ENCODE peak calls at places on chromosomes 2 and 18, in four cellular contexts. V, S, C and Y are unnamed samples.

GRCh38 chr2:75787532-75788132 is 76.9 kb upstream of the GCFC2 start:
- DNase-seq in V (peak), S (no peak), C (no peak), Y (peak)

GRCh38 chr2:3348771-3349170 is 28.8 kb downstream of the EIPR1 start:
- DNase-seq in V (no peak), S (no peak), C (no peak), Y (no peak)

GRCh38 chr2:233433794-233434193 is 79.5 kb downstream of the DGKD start:
- DNase-seq in V (no peak), S (no peak), C (no peak), Y (no peak)

GRCh38 chr2:176873403-176873802 is 339.2 kb upstream of the HNRNPA3 start:
- DNase-seq in V (no peak), S (no peak), C (no peak), Y (no peak)

GRCh38 chr2:239190346-239190745 is 210.5 kb downstream of the HDAC4 start:
- DNase-seq in V (no peak), S (no peak), C (no peak), Y (no peak)

GRCh38 chr2:16538691-16539090 is 126.9 kb downstream of the CYRIA start:
- DNase-seq in V (no peak), S (no peak), C (no peak), Y (no peak)

GRCh38 chr2:43171789-43172188 is 54.6 kb downstream of the ZFP36L2 start:
- DNase-seq in V (peak), S (no peak), C (no peak), Y (no peak)

GRCh38 chr2:235206399-235206798 is 254.6 kb downstream of the SH3BP4 start:
- DNase-seq in V (no peak), S (no peak), C (no peak), Y (no peak)

GRCh38 chr18:22223263-22223960 is 54.0 kb downstream of the GATA6 start:
- DNase-seq in V (peak), S (no peak), C (peak), Y (peak)

GRCh38 chr2:153059338-153060052 is 341.1 kb downstream of the ARL6IP6 start:
- DNase-seq in V (no peak), S (no peak), C (no peak), Y (peak)

GRCh38 chr2:68741805-68742306 is 7.2 kb downstream of the ARHGAP25 start:
- DNase-seq in V (no peak), S (no peak), C (no peak), Y (no peak)

GRCh38 chr18:63087421-63088230 is 231.9 kb downstream of the BCL2 start:
- DNase-seq in V (no peak), S (no peak), C (no peak), Y (no peak)

GRCh38 chr2:190592831-190593230 is 56.1 kb upstream of the NAB1 start:
- DNase-seq in V (no peak), S (no peak), C (no peak), Y (no peak)

GRCh38 chr18:74916773-74917393 is 292.1 kb downstream of the PTGR3 start:
- DNase-seq in V (no peak), S (no peak), C (no peak), Y (no peak)

GRCh38 chr18:49993299-49993698 is 180.0 kb upstream of the ACAA2 start:
- DNase-seq in V (no peak), S (no peak), C (no peak), Y (no peak)

GRCh38 chr18:13804305-13804704 is 19.6 kb upstream of the MC5R start:
- DNase-seq in V (no peak), S (peak), C (no peak), Y (no peak)

GRCh38 chr2:204265701-204266310 is 279.5 kb upstream of the PARD3B start:
- DNase-seq in V (no peak), S (no peak), C (no peak), Y (no peak)

GRCh38 chr2:160308476-160308875 is 108.4 kb upstream of the ITGB6 start:
- DNase-seq in V (no peak), S (no peak), C (no peak), Y (no peak)

GRCh38 chr2:160411167-160411566 is 82.4 kb downstream of the RBMS1 start:
- DNase-seq in V (no peak), S (no peak), C (no peak), Y (no peak)

GRCh38 chr18:77360315-77361186 is 110.9 kb downstream of the GALR1 start:
- DNase-seq in V (no peak), S (no peak), C (no peak), Y (no peak)

GRCh38 chr2:79832540-79833234 is 319.8 kb downstream of the CTNNA2 start:
- DNase-seq in V (no peak), S (no peak), C (peak), Y (no peak)

GRCh38 chr18:75208055-75208835 is 694 bp downstream of the PTGR3 start:
- DNase-seq in V (peak), S (no peak), C (no peak), Y (no peak)

GRCh38 chr2:23452853-23453420 is 68.0 kb downstream of the KLHL29 start:
- DNase-seq in V (no peak), S (peak), C (no peak), Y (no peak)

GRCh38 chr2:27263287-27264252 is 723 bp upstream of the SLC30A3 start:
- DNase-seq in V (no peak), S (no peak), C (no peak), Y (no peak)

GRCh38 chr18:70418551-70419311 is 129.9 kb downstream of the SOCS6 start:
- DNase-seq in V (no peak), S (no peak), C (no peak), Y (no peak)

GRCh38 chr18:58721586-58722160 is 50.4 kb downstream of the MALT1 start:
- DNase-seq in V (no peak), S (no peak), C (no peak), Y (no peak)

GRCh38 chr18:40577255-40577654 is 1377.8 kb upstream of the PIK3C3 start:
- DNase-seq in V (no peak), S (no peak), C (no peak), Y (no peak)

GRCh38 chr2:202765435-202765834 is 106.1 kb downstream of the ICA1L start:
- DNase-seq in V (no peak), S (no peak), C (no peak), Y (no peak)

GRCh38 chr18:59881728-59882685 is 17.8 kb upstream of the PMAIP1 start:
- DNase-seq in V (no peak), S (no peak), C (no peak), Y (no peak)

GRCh38 chr2:225002656-225003045 is 39.6 kb downstream of the DOCK10 start:
- DNase-seq in V (no peak), S (peak), C (no peak), Y (no peak)

GRCh38 chr2:217277646-217278048 is 417.8 kb upstream of the TNP1 start:
- DNase-seq in V (no peak), S (no peak), C (no peak), Y (no peak)

GRCh38 chr2:118861242-118861641 is 13.8 kb upstream of the EN1 start:
- DNase-seq in V (no peak), S (no peak), C (no peak), Y (no peak)

GRCh38 chr18:35616664-35617423 is 35.3 kb downstream of the GALNT1 start:
- DNase-seq in V (no peak), S (peak), C (no peak), Y (no peak)

GRCh38 chr2:172097557-172098131 is 5.1 kb downstream of the DLX2 start:
- DNase-seq in V (peak), S (no peak), C (no peak), Y (no peak)

GRCh38 chr2:82819936-82820335 is 1639.1 kb downstream of the SUCLG1 start:
- DNase-seq in V (no peak), S (no peak), C (no peak), Y (no peak)

GRCh38 chr2:200159829-200160781 is 146.4 kb upstream of the SPATS2L start:
- DNase-seq in V (no peak), S (no peak), C (no peak), Y (no peak)

GRCh38 chr18:62935994-62936393 is 220.7 kb downstream of the PHLPP1 start:
- DNase-seq in V (no peak), S (no peak), C (no peak), Y (no peak)

GRCh38 chr2:101440127-101440738 is 34.7 kb downstream of the RFX8 start:
- DNase-seq in V (no peak), S (no peak), C (no peak), Y (no peak)

GRCh38 chr2:156672569-156673270 is 236.5 kb downstream of the GPD2 start:
- DNase-seq in V (no peak), S (no peak), C (no peak), Y (no peak)
- TF ChIP-seq EGR1 in V (no peak), S (no peak), C (no peak), Y (no peak)

GRCh38 chr2:44944102-44944951 is 2.8 kb downstream of the SIX3 start:
- DNase-seq in V (no peak), S (no peak), C (no peak), Y (no peak)
- TF ChIP-seq EZH2 in V (no peak), S (no peak), C (peak), Y (no peak)

GRCh38 chr18:500230-500555 is 308 bp downstream of the COLEC12 start:
- DNase-seq in V (no peak), S (no peak), C (no peak), Y (no peak)

GRCh38 chr18:500556-501405 is at the start of gene COLEC12:
- DNase-seq in V (peak), S (no peak), C (no peak), Y (no peak)

GRCh38 chr18:498901-499300 is 1.6 kb downstream of the COLEC12 start:
- DNase-seq in V (no peak), S (no peak), C (no peak), Y (no peak)

GRCh38 chr18:501406-501714 is 859 bp upstream of the COLEC12 start:
- DNase-seq in V (no peak), S (no peak), C (no peak), Y (no peak)

GRCh38 chr18:499351-500229 is 911 bp downstream of the COLEC12 start:
- DNase-seq in V (no peak), S (no peak), C (no peak), Y (no peak)
- TF ChIP-seq RAD21 in V (no peak), S (no peak), C (no peak), Y (no peak)

GRCh38 chr2:164243315-164243714 is 378.0 kb downstream of the GRB14 start:
- DNase-seq in V (no peak), S (no peak), C (no peak), Y (no peak)
- TF ChIP-seq EGR1 in V (no peak), S (no peak), C (no peak), Y (no peak)

GRCh38 chr2:74704216-74704615 is 50.2 kb downstream of the SEMA4F start:
- DNase-seq in V (no peak), S (no peak), C (no peak), Y (no peak)

GRCh38 chr2:74700643-74701377 is 46.8 kb downstream of the SEMA4F start:
- DNase-seq in V (no peak), S (peak), C (no peak), Y (no peak)

GRCh38 chr2:74703373-74703772 is 49.3 kb downstream of the SEMA4F start:
- DNase-seq in V (no peak), S (no peak), C (no peak), Y (no peak)

GRCh38 chr2:74706741-74707140 is 52.7 kb downstream of the SEMA4F start:
- DNase-seq in V (no peak), S (no peak), C (no peak), Y (no peak)

DNA sequence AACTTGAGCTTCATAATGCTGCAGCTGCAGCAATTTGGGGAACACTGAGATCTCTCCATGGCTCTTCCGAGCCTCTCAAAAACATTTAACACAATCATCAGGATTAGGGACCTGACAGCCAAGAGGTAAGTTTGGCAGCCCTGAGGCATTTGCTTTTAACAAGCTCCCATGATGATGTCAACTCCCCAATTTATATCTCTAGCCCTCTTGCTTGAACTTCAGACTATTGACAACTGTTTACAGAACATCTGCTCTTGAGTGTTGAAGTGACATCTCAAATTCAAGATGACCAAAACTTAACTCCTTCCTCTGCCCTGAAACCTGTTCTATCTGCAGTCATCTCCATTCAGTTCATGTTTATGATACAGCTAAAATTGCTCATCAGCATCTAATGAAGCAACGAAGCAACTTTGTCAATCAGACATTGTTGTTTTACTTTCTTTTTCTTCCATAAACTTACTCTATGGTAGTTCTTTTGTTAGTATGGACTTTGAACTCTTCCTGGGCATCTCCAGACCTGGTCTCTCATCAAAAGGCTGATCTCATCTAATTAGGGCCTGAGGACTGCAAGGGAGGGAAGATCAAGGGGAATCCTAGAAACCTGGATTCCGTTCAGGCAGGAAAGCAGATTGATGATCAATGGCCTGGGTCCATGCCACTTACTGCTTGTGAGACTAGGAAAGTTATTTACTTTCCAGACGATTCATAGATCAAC is 48.1 kb downstream of the SEMA4F start:
- DNase-seq in V (no peak), S (no peak), C (no peak), Y (no peak)
- TF ChIP-seq EZH2 in V (no peak), S (no peak), C (no peak), Y (no peak)

GRCh38 chr2:205675861-205676516 is 6.3 kb upstream of the NRP2 start:
- DNase-seq in V (no peak), S (no peak), C (no peak), Y (peak)
- TF ChIP-seq RAD21 in V (peak), S (peak), C (peak), Y (peak)